ENCODE peak calls at places on chromosomes 11 and 22, in seven cellular contexts. One of them, this sample, is unnamed.

GRCh38 chr11:111960916-111961315 is 23.8 kb downstream of the DIXDC1 start:
- DNase-seq in trophoblast cell: peak; percentile 71
- DNase-seq in H1: no peak
- DNase-seq in mesendoderm: peak; percentile 37
- DNase-seq in IMR-90: no peak
- DNase-seq in H9: peak; percentile 84
- DNase-seq in mesenchymal stem cell: no peak
- DNase-seq in this sample: no peak

GRCh38 chr11:98107736-98108135 is 913.0 kb upstream of the CNTN5 start:
- DNase-seq in IMR-90: no peak
- DNase-seq in trophoblast cell: no peak
- DNase-seq in H1: no peak
- DNase-seq in mesenchymal stem cell: no peak
- DNase-seq in mesendoderm: no peak
- DNase-seq in H9: no peak
- DNase-seq in this sample: no peak

GRCh38 chr11:117143390-117143789 is 697 bp upstream of the PAFAH1B2 start:
- DNase-seq in IMR-90: peak; percentile 59
- DNase-seq in trophoblast cell: no peak
- DNase-seq in mesenchymal stem cell: peak; percentile 44
- DNase-seq in H9: no peak
- DNase-seq in mesendoderm: peak; percentile 56
- DNase-seq in H1: no peak
- DNase-seq in this sample: peak; percentile 15

GRCh38 chr11:74989269-74989655 is 529 bp downstream of the NEU3 start:
- DNase-seq in mesenchymal stem cell: no peak
- DNase-seq in H9: no peak
- DNase-seq in mesendoderm: no peak
- DNase-seq in trophoblast cell: no peak
- DNase-seq in H1: no peak
- DNase-seq in IMR-90: peak; percentile 10
- DNase-seq in this sample: no peak

GRCh38 chr11:12125609-12126149 is 15.3 kb downstream of the MICAL2 start:
- DNase-seq in IMR-90: peak; percentile 65
- DNase-seq in trophoblast cell: no peak
- DNase-seq in mesenchymal stem cell: peak; percentile 84
- DNase-seq in H1: no peak
- DNase-seq in H9: no peak
- DNase-seq in mesendoderm: no peak
- DNase-seq in this sample: no peak

GRCh38 chr11:72635309-72635915 is 38.8 kb downstream of the PDE2A start:
- DNase-seq in H9: no peak
- DNase-seq in IMR-90: no peak
- DNase-seq in mesenchymal stem cell: no peak
- DNase-seq in trophoblast cell: no peak
- DNase-seq in H1: no peak
- DNase-seq in mesendoderm: no peak
- DNase-seq in this sample: no peak

GRCh38 chr11:24509114-24509513 is 12.3 kb downstream of the LUZP2 start:
- DNase-seq in trophoblast cell: no peak
- DNase-seq in H9: no peak
- DNase-seq in IMR-90: peak; percentile 41
- DNase-seq in mesendoderm: no peak
- DNase-seq in mesenchymal stem cell: peak; percentile 6
- DNase-seq in H1: no peak
- DNase-seq in this sample: no peak

GRCh38 chr22:36465232-36466021 is 16.0 kb downstream of the TXN2 start:
- DNase-seq in mesendoderm: peak; percentile 60
- DNase-seq in H1: no peak
- DNase-seq in trophoblast cell: peak; percentile 88
- DNase-seq in mesenchymal stem cell: peak; percentile 92
- DNase-seq in H9: no peak
- DNase-seq in IMR-90: peak; percentile 93
- DNase-seq in this sample: no peak

GRCh38 chr11:35978891-35979290 is 35.0 kb downstream of the LDLRAD3 start:
- DNase-seq in mesenchymal stem cell: no peak
- DNase-seq in mesendoderm: no peak
- DNase-seq in H1: no peak
- DNase-seq in IMR-90: no peak
- DNase-seq in H9: no peak
- DNase-seq in trophoblast cell: no peak
- DNase-seq in this sample: no peak

GRCh38 chr11:35974878-35975578 is 31.2 kb downstream of the LDLRAD3 start:
- DNase-seq in mesendoderm: no peak
- DNase-seq in H1: no peak
- DNase-seq in H9: no peak
- DNase-seq in mesenchymal stem cell: no peak
- DNase-seq in trophoblast cell: no peak
- DNase-seq in IMR-90: no peak
- DNase-seq in this sample: no peak

GRCh38 chr11:35976434-35976833 is 32.6 kb downstream of the LDLRAD3 start:
- DNase-seq in trophoblast cell: no peak
- DNase-seq in mesenchymal stem cell: no peak
- DNase-seq in H9: no peak
- DNase-seq in IMR-90: no peak
- DNase-seq in H1: no peak
- DNase-seq in mesendoderm: no peak
- DNase-seq in this sample: no peak

GRCh38 chr11:35980646-35981402 is 37.0 kb downstream of the LDLRAD3 start:
- DNase-seq in IMR-90: peak; percentile 55
- DNase-seq in H9: no peak
- DNase-seq in mesenchymal stem cell: peak; percentile 28
- DNase-seq in mesendoderm: no peak
- DNase-seq in H1: no peak
- DNase-seq in trophoblast cell: peak; percentile 6
- DNase-seq in this sample: no peak

DNA sequence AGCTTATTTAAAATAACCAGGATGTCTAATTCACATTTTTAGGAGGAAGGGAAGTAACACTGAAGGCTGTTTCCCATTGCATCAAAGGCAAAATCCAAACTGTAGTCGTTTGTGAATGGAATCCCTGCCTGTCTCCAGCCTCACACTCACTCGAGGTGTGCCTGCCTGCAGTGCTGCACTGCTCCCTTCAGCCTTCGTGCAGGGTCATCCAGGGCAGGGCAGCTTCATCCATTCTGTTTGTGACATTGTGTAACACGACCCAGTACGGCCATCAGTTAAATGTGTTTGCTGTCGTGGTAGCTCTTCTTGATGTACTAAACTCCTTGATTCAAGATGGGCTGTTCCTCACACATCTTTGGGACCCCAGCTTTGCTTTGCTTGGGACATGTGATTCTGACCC is 34.3 kb downstream of the LDLRAD3 start:
- DNase-seq in trophoblast cell: no peak
- DNase-seq in IMR-90: no peak
- DNase-seq in H1: no peak
- DNase-seq in H9: no peak
- DNase-seq in mesenchymal stem cell: no peak
- DNase-seq in mesendoderm: peak; percentile 42
- DNase-seq in this sample: no peak
- H3K4ac ChIP-seq in trophoblast cell: no peak overlapping the region
- H3K4ac ChIP-seq in IMR-90: no peak overlapping the region
- H3K4ac ChIP-seq in H1: no peak overlapping the region
- H3K4ac ChIP-seq in H9: no peak overlapping the region
- H3K4ac ChIP-seq in mesenchymal stem cell: no peak overlapping the region
- H3K4ac ChIP-seq in mesendoderm: no peak overlapping the region
- H3K4ac ChIP-seq in this sample: no peak overlapping the region

GRCh38 chr11:47163898-47164297 is 12.8 kb downstream of the ARFGAP2 start:
- DNase-seq in mesendoderm: no peak
- DNase-seq in trophoblast cell: no peak
- DNase-seq in H1: no peak
- DNase-seq in mesenchymal stem cell: no peak
- DNase-seq in H9: no peak
- DNase-seq in IMR-90: no peak
- DNase-seq in this sample: no peak
- H3K4ac ChIP-seq in mesendoderm: no peak overlapping the region
- H3K4ac ChIP-seq in trophoblast cell: no peak overlapping the region
- H3K4ac ChIP-seq in H1: no peak overlapping the region
- H3K4ac ChIP-seq in mesenchymal stem cell: no peak overlapping the region
- H3K4ac ChIP-seq in H9: no peak overlapping the region
- H3K4ac ChIP-seq in IMR-90: no peak overlapping the region
- H3K4ac ChIP-seq in this sample: no peak overlapping the region

GRCh38 chr22:17962168-17962567 is 62.2 kb downstream of the MICAL3 start:
- DNase-seq in trophoblast cell: no peak
- DNase-seq in H9: no peak
- DNase-seq in H1: no peak
- DNase-seq in IMR-90: no peak
- DNase-seq in mesenchymal stem cell: no peak
- DNase-seq in mesendoderm: no peak
- DNase-seq in this sample: no peak
- H3K4ac ChIP-seq in trophoblast cell: no peak overlapping the region
- H3K4ac ChIP-seq in H9: no peak overlapping the region
- H3K4ac ChIP-seq in H1: no peak overlapping the region
- H3K4ac ChIP-seq in IMR-90: no peak overlapping the region
- H3K4ac ChIP-seq in mesenchymal stem cell: no peak overlapping the region
- H3K4ac ChIP-seq in mesendoderm: no peak overlapping the region
- H3K4ac ChIP-seq in this sample: no peak overlapping the region

GRCh38 chr22:42365942-42366660 is 66.1 kb downstream of the NFAM1 start:
- DNase-seq in H9: no peak
- DNase-seq in trophoblast cell: no peak
- DNase-seq in mesenchymal stem cell: no peak
- DNase-seq in mesendoderm: no peak
- DNase-seq in IMR-90: no peak
- DNase-seq in H1: no peak
- DNase-seq in this sample: no peak

GRCh38 chr22:42363851-42364250 is 68.4 kb downstream of the NFAM1 start:
- DNase-seq in IMR-90: no peak
- DNase-seq in mesenchymal stem cell: no peak
- DNase-seq in H1: no peak
- DNase-seq in H9: no peak
- DNase-seq in trophoblast cell: no peak
- DNase-seq in mesendoderm: no peak
- DNase-seq in this sample: no peak

GRCh38 chr22:42366815-42367581 is 65.2 kb downstream of the NFAM1 start:
- DNase-seq in mesendoderm: no peak
- DNase-seq in H1: no peak
- DNase-seq in IMR-90: no peak
- DNase-seq in trophoblast cell: no peak
- DNase-seq in H9: no peak
- DNase-seq in mesenchymal stem cell: no peak
- DNase-seq in this sample: no peak

GRCh38 chr22:42364641-42365336 is 67.4 kb downstream of the NFAM1 start:
- DNase-seq in mesenchymal stem cell: no peak
- DNase-seq in trophoblast cell: no peak
- DNase-seq in H1: no peak
- DNase-seq in mesendoderm: no peak
- DNase-seq in H9: no peak
- DNase-seq in IMR-90: peak; percentile 29
- DNase-seq in this sample: no peak

DNA sequence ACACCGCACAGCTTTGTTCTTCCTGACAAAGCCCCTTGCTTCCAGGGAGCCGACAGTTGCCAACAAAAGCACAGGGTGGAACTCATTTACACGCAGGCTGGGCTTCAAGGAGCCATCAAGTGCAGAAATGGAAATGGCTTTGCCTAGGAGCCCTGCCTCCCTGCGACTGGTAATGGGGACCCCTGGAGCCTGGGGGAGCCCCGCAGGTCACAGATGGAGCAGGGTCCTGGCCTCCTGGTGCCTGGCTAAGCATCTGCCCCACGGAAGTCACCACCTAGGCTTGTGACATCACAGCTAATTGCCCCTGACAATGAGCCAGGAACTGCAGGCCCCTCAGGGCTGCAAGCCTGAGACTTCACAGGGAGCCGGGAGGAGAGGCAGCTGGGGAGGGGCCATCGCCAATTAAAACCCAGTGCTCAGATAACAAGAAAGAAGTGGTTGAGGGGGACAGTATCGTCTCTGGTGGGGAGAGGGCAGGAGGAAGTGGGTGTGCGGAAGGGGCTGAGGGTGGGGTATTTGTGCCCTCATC is 66.8 kb downstream of the NFAM1 start:
- DNase-seq in H9: peak; percentile 66
- DNase-seq in trophoblast cell: peak; percentile 73
- DNase-seq in mesenchymal stem cell: no peak
- DNase-seq in IMR-90: no peak
- DNase-seq in H1: no peak
- DNase-seq in mesendoderm: peak; percentile 88
- DNase-seq in this sample: no peak
- H3K4ac ChIP-seq in H9: no peak overlapping the region
- H3K4ac ChIP-seq in trophoblast cell: no peak overlapping the region
- H3K4ac ChIP-seq in mesenchymal stem cell: no peak overlapping the region
- H3K4ac ChIP-seq in IMR-90: no peak overlapping the region
- H3K4ac ChIP-seq in H1: no peak overlapping the region
- H3K4ac ChIP-seq in mesendoderm: no peak overlapping the region
- H3K4ac ChIP-seq in this sample: no peak overlapping the region

GRCh38 chr11:6635082-6635932 is 16.1 kb upstream of the TPP1 start:
- DNase-seq in trophoblast cell: no peak
- DNase-seq in IMR-90: peak; percentile 87
- DNase-seq in H9: peak; percentile 31
- DNase-seq in H1: no peak
- DNase-seq in mesenchymal stem cell: peak; percentile 86
- DNase-seq in mesendoderm: no peak
- DNase-seq in this sample: no peak

GRCh38 chr11:6636480-6636879 is 17.3 kb upstream of the TPP1 start:
- DNase-seq in H1: no peak
- DNase-seq in mesenchymal stem cell: no peak
- DNase-seq in H9: no peak
- DNase-seq in mesendoderm: no peak
- DNase-seq in trophoblast cell: no peak
- DNase-seq in IMR-90: no peak
- DNase-seq in this sample: no peak

GRCh38 chr11:6640036-6640984 is 15.3 kb downstream of the DCHS1 start:
- DNase-seq in trophoblast cell: no peak
- DNase-seq in H9: no peak
- DNase-seq in mesendoderm: no peak
- DNase-seq in H1: no peak
- DNase-seq in mesenchymal stem cell: no peak
- DNase-seq in IMR-90: no peak
- DNase-seq in this sample: no peak

GRCh38 chr11:6638437-6638836 is 17.2 kb downstream of the DCHS1 start:
- DNase-seq in mesenchymal stem cell: no peak
- DNase-seq in H1: no peak
- DNase-seq in IMR-90: no peak
- DNase-seq in mesendoderm: no peak
- DNase-seq in trophoblast cell: no peak
- DNase-seq in H9: no peak
- DNase-seq in this sample: no peak

DNA sequence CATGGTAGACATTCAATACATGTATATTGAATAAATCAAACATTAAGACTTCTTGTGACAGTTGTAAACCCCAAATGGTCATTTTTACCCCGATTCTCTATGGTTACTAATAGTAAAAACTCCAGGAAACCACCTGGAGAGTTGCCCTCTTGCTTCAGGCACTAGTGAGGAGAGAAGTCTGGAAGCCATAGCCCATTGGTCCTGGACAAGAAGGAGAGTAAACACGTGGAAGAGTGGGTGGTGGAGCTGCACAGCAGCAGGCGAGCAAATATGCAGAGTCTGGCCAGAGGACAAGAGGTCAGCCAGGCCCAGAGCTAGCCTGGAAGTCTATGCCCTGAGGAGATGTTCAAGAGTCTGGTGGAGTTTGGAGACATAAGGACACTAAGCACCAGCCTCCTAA is 17.7 kb downstream of the DCHS1 start:
- DNase-seq in H1: no peak
- DNase-seq in mesendoderm: no peak
- DNase-seq in IMR-90: peak; percentile 85
- DNase-seq in trophoblast cell: no peak
- DNase-seq in mesenchymal stem cell: peak; percentile 69
- DNase-seq in H9: no peak
- DNase-seq in this sample: no peak
- H3K4ac ChIP-seq in H1: no peak overlapping the region
- H3K4ac ChIP-seq in mesendoderm: no peak overlapping the region
- H3K4ac ChIP-seq in IMR-90: no peak overlapping the region
- H3K4ac ChIP-seq in trophoblast cell: no peak overlapping the region
- H3K4ac ChIP-seq in mesenchymal stem cell: peak overlapping the region; percentile 3
- H3K4ac ChIP-seq in H9: no peak overlapping the region
- H3K4ac ChIP-seq in this sample: no peak overlapping the region

GRCh38 chr11:4607782-4608666 is at the start of gene TRIM68:
- DNase-seq in IMR-90: peak; percentile 95
- DNase-seq in mesenchymal stem cell: peak; percentile 96
- DNase-seq in trophoblast cell: peak; percentile 96
- DNase-seq in mesendoderm: peak; percentile 98
- DNase-seq in H1: peak; percentile 92
- DNase-seq in H9: peak; percentile 97
- DNase-seq in this sample: peak; percentile 78
- H3K4ac ChIP-seq in IMR-90: peak within 1 kb of the TSS; percentile 75
- H3K4ac ChIP-seq in mesenchymal stem cell: peak within 1 kb of the TSS; percentile 63
- H3K4ac ChIP-seq in trophoblast cell: peak within 1 kb of the TSS; percentile 81
- H3K4ac ChIP-seq in mesendoderm: peak within 1 kb of the TSS; percentile 72
- H3K4ac ChIP-seq in H1: peak within 1 kb of the TSS; percentile 73
- H3K4ac ChIP-seq in H9: no peak within 1 kb of the TSS
- H3K4ac ChIP-seq in this sample: no peak within 1 kb of the TSS